ENCODE peak calls at places on chromosomes 2 and 18, in ten cellular contexts. Y is CD4-positive, alpha-beta memory T cell; Z is adrenal gland; G is uterus; F is SJCRH30; A is upper lobe of right lung; R is spleen; I is heart left ventricle; D is kidney; N is HAP-1. E is an unnamed sample. For H3K4me1, the result is how much of the 10 kb centered on the place peaks cover.

GRCh38 chr18:21163647-21164625 is 52.3 kb upstream of the ROCK1 start:
- DNase-seq in Y (no peak), Z (peak), G (no peak), F (no peak), A (no peak), R (no peak), I (no peak), D (no peak), N (no peak), E (no peak)

GRCh38 chr18:70261141-70261788 is 27.6 kb upstream of the SOCS6 start:
- DNase-seq in Y (no peak), Z (no peak), G (no peak), F (no peak), A (no peak), R (no peak), I (no peak), D (no peak), N (no peak), E (no peak)

GRCh38 chr2:30348825-30349224 is 98.2 kb upstream of the LCLAT1 start:
- DNase-seq in Y (no peak), Z (no peak), G (no peak), F (no peak), A (no peak), R (no peak), I (no peak), D (no peak), N (no peak), E (no peak)

GRCh38 chr2:215537621-215538020 is 101.8 kb upstream of the FN1 start:
- DNase-seq in Y (no peak), Z (no peak), G (no peak), F (peak), A (no peak), R (no peak), I (no peak), D (no peak), N (no peak), E (no peak)

GRCh38 chr2:108367776-108368175 is 10.0 kb upstream of the SULT1C4 start:
- DNase-seq in Y (no peak), Z (no peak), G (no peak), F (no peak), A (no peak), R (no peak), I (no peak), D (no peak), N (no peak), E (no peak)

GRCh38 chr2:238811293-238811692 is 36.6 kb upstream of the TWIST2 start:
- DNase-seq in Y (no peak), Z (no peak), G (no peak), F (no peak), A (no peak), R (no peak), I (no peak), D (no peak), N (no peak), E (no peak)

GRCh38 chr2:457792-458430 is 170.0 kb upstream of the ALKAL2 start:
- DNase-seq in Y (no peak), Z (no peak), G (no peak), F (no peak), A (no peak), R (no peak), I (no peak), D (no peak), N (no peak), E (no peak)

GRCh38 chr2:207167129-207167923 is 1.6 kb upstream of the KLF7 start:
- DNase-seq in Y (no peak), Z (peak), G (peak), F (no peak), A (no peak), R (no peak), I (no peak), D (no peak), N (no peak), E (no peak)

GRCh38 chr2:174629514-174629913 is 31.9 kb upstream of the WIPF1 start:
- DNase-seq in Y (no peak), Z (no peak), G (no peak), F (no peak), A (no peak), R (no peak), I (no peak), D (no peak), N (no peak), E (no peak)

GRCh38 chr18:77119101-77119850 is 13.3 kb downstream of the MBP start:
- DNase-seq in Y (no peak), Z (no peak), G (peak), F (no peak), A (no peak), R (no peak), I (peak), D (peak), N (no peak), E (no peak)
- H3K4me1 ChIP-seq in Y (half or more), Z (under half), G (under half), F (under half), A (under half), R (half or more), I (under half), D (under half), N (under half), E (half or more)

GRCh38 chr2:189511935-189512334 is 68.7 kb downstream of the SLC40A1 start:
- DNase-seq in Y (no peak), Z (no peak), G (no peak), F (no peak), A (no peak), R (no peak), I (no peak), D (no peak), N (no peak), E (no peak)

GRCh38 chr2:189512879-189513278 is 67.7 kb downstream of the SLC40A1 start:
- DNase-seq in Y (no peak), Z (peak), G (peak), F (no peak), A (no peak), R (no peak), I (no peak), D (no peak), N (no peak), E (no peak)

GRCh38 chr2:189516546-189516945 is 64.0 kb downstream of the SLC40A1 start:
- DNase-seq in Y (no peak), Z (no peak), G (no peak), F (no peak), A (no peak), R (no peak), I (no peak), D (no peak), N (no peak), E (no peak)

GRCh38 chr2:189515264-189515663 is 65.3 kb downstream of the SLC40A1 start:
- DNase-seq in Y (no peak), Z (no peak), G (no peak), F (no peak), A (no peak), R (no peak), I (no peak), D (no peak), N (no peak), E (no peak)

GRCh38 chr2:189514107-189514506 is 66.5 kb downstream of the SLC40A1 start:
- DNase-seq in Y (no peak), Z (no peak), G (no peak), F (no peak), A (no peak), R (no peak), I (no peak), D (no peak), N (no peak), E (no peak)
- H3K4me1 ChIP-seq in Y (under half), Z (half or more), G (under half), F (under half), A (under half), R (under half), I (under half), D (under half), N (under half), E (under half)

GRCh38 chr2:226742346-226742745 is 57.3 kb downstream of the IRS1 start:
- DNase-seq in Y (no peak), Z (peak), G (peak), F (no peak), A (no peak), R (no peak), I (no peak), D (no peak), N (no peak), E (no peak)
- H3K4me1 ChIP-seq in Y (under half), Z (half or more), G (under half), F (under half), A (under half), R (under half), I (half or more), D (under half), N (under half), E (under half)

DNA sequence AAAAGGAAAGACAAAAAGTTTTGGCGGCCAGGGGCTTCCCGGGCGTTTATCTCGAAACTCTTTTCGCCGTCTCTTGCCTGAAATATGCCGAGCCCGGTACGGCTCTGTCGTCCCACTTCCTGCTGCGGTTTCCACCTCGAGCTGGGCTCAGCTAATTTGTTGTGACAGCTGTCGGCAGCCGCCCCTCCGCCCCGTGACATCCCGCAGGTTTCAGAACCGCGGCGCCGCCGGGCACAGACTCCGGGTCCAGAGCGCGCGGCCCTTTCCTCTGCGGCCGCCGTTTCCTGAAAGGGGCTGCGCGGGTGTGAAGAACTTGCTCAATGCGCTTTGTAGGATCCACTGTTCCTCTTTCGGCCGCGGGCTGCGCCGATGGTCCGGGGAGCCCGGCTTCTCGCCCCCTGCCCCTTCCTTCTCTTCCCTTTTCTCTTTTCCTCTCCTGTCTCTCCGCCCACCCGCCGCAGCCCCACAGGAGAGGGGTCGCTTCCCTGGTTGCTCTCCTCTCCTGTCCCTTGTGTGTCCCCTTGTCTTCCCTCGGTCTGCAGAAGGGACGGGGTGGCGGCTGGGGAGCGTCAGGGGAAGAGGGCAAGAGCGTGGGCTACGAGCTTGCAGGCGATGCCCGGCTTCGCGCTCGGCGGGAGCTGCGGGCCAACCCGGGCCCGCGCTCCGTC is 648 bp downstream of the ARID5A start:
- DNase-seq in Y (peak), Z (peak), G (peak), F (peak), A (peak), R (peak), I (peak), D (peak), N (peak), E (peak)
- H3K4me1 ChIP-seq in Y (half or more), Z (under half), G (under half), F (under half), A (half or more), R (half or more), I (half or more), D (under half), N (under half), E (under half)

DNA sequence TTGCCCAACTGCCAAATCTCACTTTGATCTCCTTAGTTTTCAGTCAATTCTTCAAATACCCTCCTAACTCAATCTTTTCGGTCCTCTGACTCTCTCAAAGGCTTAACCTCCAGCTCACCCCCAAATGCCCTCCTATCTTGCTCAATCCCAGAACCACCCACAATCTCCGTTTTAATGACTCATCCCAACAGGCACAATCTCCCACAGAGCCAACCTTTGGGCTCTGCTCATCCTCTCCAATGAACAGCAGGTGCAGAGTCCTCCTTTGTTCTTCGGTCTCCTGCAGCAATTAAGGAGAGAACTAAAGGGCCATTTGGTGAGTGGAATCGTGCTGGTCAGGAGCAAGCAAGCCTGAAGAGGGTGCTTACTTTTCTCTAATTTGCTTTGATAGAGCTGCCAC is 366.1 kb upstream of the CRIM1 start:
- DNase-seq in Y (no peak), Z (no peak), G (no peak), F (no peak), A (no peak), R (no peak), I (no peak), D (no peak), N (no peak), E (no peak)
- H3K4me1 ChIP-seq in Y (under half), Z (under half), G (under half), F (under half), A (under half), R (under half), I (under half), D (under half), N (under half), E (under half)

DNA sequence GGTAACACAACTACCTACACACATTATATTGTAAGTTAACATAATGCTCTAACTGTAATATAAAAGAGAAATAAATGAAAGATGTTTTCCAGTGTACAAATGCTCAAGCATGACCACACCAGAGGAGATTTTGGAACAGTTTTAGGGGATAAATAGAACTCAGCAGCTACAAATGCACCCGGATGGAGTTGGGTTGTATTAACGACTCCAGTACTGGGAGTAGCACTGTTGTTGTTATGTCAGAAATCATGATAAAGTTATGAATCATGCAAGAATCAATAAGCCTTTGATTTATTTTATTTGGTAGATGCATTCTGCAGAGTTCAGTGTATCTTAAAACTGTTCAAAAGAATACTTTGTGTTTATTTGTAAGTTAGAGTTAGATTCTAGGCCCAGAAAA is 126.9 kb downstream of the MAP3K20 start:
- DNase-seq in Y (no peak), Z (no peak), G (no peak), F (no peak), A (no peak), R (no peak), I (no peak), D (no peak), N (no peak), E (no peak)
- H3K4me1 ChIP-seq in Y (under half), Z (under half), G (under half), F (under half), A (under half), R (under half), I (under half), D (under half), N (under half), E (under half)

GRCh38 chr2:217966399-217967068 is 36.3 kb downstream of the TNS1 start:
- DNase-seq in Y (no peak), Z (no peak), G (no peak), F (no peak), A (peak), R (no peak), I (no peak), D (peak), N (no peak), E (no peak)

GRCh38 chr2:217964658-217965161 is 38.1 kb downstream of the TNS1 start:
- DNase-seq in Y (no peak), Z (no peak), G (no peak), F (no peak), A (peak), R (peak), I (no peak), D (peak), N (no peak), E (no peak)

GRCh38 chr2:217959723-217960122 is 43.1 kb downstream of the TNS1 start:
- DNase-seq in Y (no peak), Z (no peak), G (peak), F (peak), A (peak), R (peak), I (no peak), D (peak), N (no peak), E (no peak)

GRCh38 chr2:217960351-217960750 is 42.4 kb downstream of the TNS1 start:
- DNase-seq in Y (no peak), Z (no peak), G (peak), F (no peak), A (peak), R (peak), I (no peak), D (peak), N (no peak), E (no peak)

GRCh38 chr2:217964255-217964654 is 38.5 kb downstream of the TNS1 start:
- DNase-seq in Y (no peak), Z (no peak), G (no peak), F (no peak), A (peak), R (peak), I (no peak), D (peak), N (no peak), E (no peak)
- H3K4me1 ChIP-seq in Y (under half), Z (half or more), G (under half), F (under half), A (under half), R (under half), I (half or more), D (under half), N (under half), E (under half)

GRCh38 chr18:37426536-37427080 is 139.0 kb downstream of the CELF4 start:
- DNase-seq in Y (no peak), Z (no peak), G (no peak), F (no peak), A (no peak), R (no peak), I (no peak), D (no peak), N (no peak), E (no peak)
- H3K4me1 ChIP-seq in Y (under half), Z (under half), G (under half), F (under half), A (under half), R (under half), I (under half), D (under half), N (under half), E (under half)

DNA sequence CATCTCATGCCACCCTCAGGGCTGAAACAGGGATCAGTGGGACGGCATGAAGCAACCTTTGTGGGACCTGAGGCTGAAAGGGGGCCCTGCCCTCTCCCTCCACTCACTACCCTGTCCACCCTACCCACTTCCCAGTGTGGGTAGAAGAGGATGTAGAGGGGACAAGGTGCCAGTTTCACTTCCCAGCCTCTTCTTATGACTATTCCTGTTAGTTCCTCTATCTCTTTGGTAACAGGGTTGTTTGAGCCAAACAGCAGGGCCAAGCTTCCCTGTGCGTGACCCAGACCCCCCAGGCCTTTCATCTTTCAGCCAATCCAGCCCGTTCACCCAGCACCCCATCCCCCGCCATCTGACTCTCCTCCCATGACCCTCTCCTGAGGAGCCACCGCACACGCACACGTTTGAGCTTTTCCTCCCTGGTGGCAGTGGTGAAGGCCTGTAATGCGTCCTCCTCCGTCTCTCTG is 82.3 kb downstream of the STPG4 start:
- DNase-seq in Y (no peak), Z (peak), G (no peak), F (no peak), A (peak), R (no peak), I (no peak), D (peak), N (no peak), E (no peak)
- H3K4me1 ChIP-seq in Y (under half), Z (half or more), G (under half), F (half or more), A (half or more), R (half or more), I (half or more), D (half or more), N (under half), E (under half)